ENCODE peak calls at places on chromosomes 3 and 15, in four cellular contexts. U is SK-N-SH, J is body of pancreas, T is suprapubic skin. K is an unnamed sample. For H3K27me3, the result is how much of the 10 kb centered on the place peaks cover.

GRCh38 chr3:146256851-146257486 is 6.1 kb upstream of the PLSCR4 start:
- DNase-seq in J (no peak), U (no peak), T (no peak), K (no peak)

GRCh38 chr15:60611592-60612346 is 132.8 kb upstream of the ICE2 start:
- DNase-seq in T (no peak), U (no peak), J (no peak), K (no peak)

GRCh38 chr15:91227062-91227461 is 127.0 kb downstream of the SV2B start:
- DNase-seq in J (no peak), U (no peak), T (no peak), K (no peak)

GRCh38 chr3:41118461-41119385 is 80.6 kb upstream of the CTNNB1 start:
- DNase-seq in J (no peak), U (no peak), T (no peak), K (no peak)

GRCh38 chr15:28091313-28091712 is 7.8 kb downstream of the OCA2 start:
- DNase-seq in U (no peak), T (no peak), J (no peak), K (no peak)

GRCh38 chr3:149881879-149882278 is 68.9 kb downstream of the RNF13 start:
- DNase-seq in T (no peak), U (no peak), J (no peak), K (no peak)

GRCh38 chr3:129938140-129938930 is 36.2 kb upstream of the TRH start:
- DNase-seq in J (no peak), T (no peak), U (no peak), K (no peak)

GRCh38 chr15:68341851-68342336 is 64.3 kb downstream of the FEM1B start:
- DNase-seq in J (no peak), U (no peak), T (no peak), K (no peak)

GRCh38 chr3:143658869-143659268 is 189.4 kb downstream of the SLC9A9 start:
- DNase-seq in T (no peak), U (no peak), J (no peak), K (no peak)

GRCh38 chr3:116148881-116149530 is 296.3 kb downstream of the LSAMP start:
- DNase-seq in J (no peak), U (no peak), T (no peak), K (no peak)

GRCh38 chr15:45126535-45127158 is 3.0 kb downstream of the DUOXA1 start:
- DNase-seq in U (no peak), T (no peak), J (peak), K (no peak)

GRCh38 chr15:90912770-90913075 is 9.6 kb downstream of the MAN2A2 start:
- DNase-seq in J (no peak), U (no peak), T (no peak), K (no peak)

GRCh38 chr3:139935071-139935865 is at the start of gene CLSTN2:
- DNase-seq in J (peak), U (peak), T (peak), K (peak)

GRCh38 chr3:167814441-167814951 is 79.0 kb downstream of the SERPINI1 start:
- DNase-seq in U (peak), T (no peak), J (no peak), K (no peak)

GRCh38 chr15:62894322-62895085 is 148.0 kb upstream of the TPM1 start:
- DNase-seq in T (no peak), J (no peak), U (no peak), K (peak)

GRCh38 chr3:49625971-49626640 is 48.0 kb upstream of the APEH start:
- DNase-seq in J (no peak), U (no peak), T (no peak), K (no peak)

GRCh38 chr3:61914277-61914676 is 352.9 kb downstream of the PTPRG start:
- DNase-seq in J (no peak), U (no peak), T (no peak), K (no peak)

GRCh38 chr3:134652409-134652831 is 1.6 kb upstream of the KY start:
- DNase-seq in J (no peak), T (no peak), U (no peak), K (no peak)

GRCh38 chr3:185711255-185711870 is 113.5 kb downstream of the IGF2BP2 start:
- DNase-seq in T (no peak), J (no peak), U (no peak), K (no peak)

GRCh38 chr15:97978408-97979130 is 18.1 kb downstream of the ARRDC4 start:
- DNase-seq in U (no peak), T (no peak), J (peak), K (peak)

GRCh38 chr3:171497546-171497945 is 37.3 kb upstream of the TNIK start:
- DNase-seq in U (no peak), J (no peak), T (no peak), K (no peak)

GRCh38 chr15:68224546-68225250 is 4.8 kb downstream of the CLN6 start:
- DNase-seq in U (peak), J (no peak), T (peak), K (no peak)

GRCh38 chr3:18302517-18302916 is 122.6 kb downstream of the SATB1 start:
- DNase-seq in U (no peak), T (no peak), J (no peak), K (no peak)

GRCh38 chr15:38627684-38628277 is 63.2 kb upstream of the RASGRP1 start:
- DNase-seq in T (no peak), U (no peak), J (no peak), K (no peak)

GRCh38 chr15:61033938-61034792 is 194.9 kb downstream of the RORA start:
- DNase-seq in U (no peak), J (no peak), T (no peak), K (no peak)

GRCh38 chr15:41578736-41579383 is 19.8 kb downstream of the TYRO3 start:
- DNase-seq in T (no peak), J (no peak), U (no peak), K (no peak)

GRCh38 chr3:152176241-152176640 is 92.5 kb upstream of the MBNL1 start:
- DNase-seq in J (no peak), T (no peak), U (no peak), K (no peak)

GRCh38 chr3:16277471-16277870 is 12.5 kb downstream of the OXNAD1 start:
- DNase-seq in J (no peak), T (no peak), U (no peak), K (no peak)

GRCh38 chr15:79924379-79924778 is 27.6 kb upstream of the MTHFS start:
- DNase-seq in J (peak), T (no peak), U (no peak), K (no peak)

GRCh38 chr3:10358309-10358980 is 37.5 kb upstream of the SEC13 start:
- DNase-seq in U (no peak), T (no peak), J (no peak), K (no peak)

DNA sequence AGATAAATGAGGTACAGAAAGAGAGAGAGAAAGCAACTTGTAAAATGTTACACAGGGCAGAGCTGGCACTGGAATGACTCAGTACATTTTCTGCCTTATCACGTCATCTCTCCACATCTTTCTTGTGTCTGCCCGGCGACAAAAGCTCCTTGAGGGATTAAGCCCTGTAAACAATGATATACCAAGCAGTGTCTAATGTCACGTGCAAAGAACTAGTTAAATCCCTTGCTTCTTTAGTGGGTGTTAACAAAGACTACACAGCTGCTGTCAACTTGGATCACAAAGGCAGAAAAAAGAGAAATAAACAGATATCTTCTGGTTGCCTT is 48.0 kb upstream of the FRMD4B start:
- DNase-seq in J (no peak), T (no peak), U (no peak), K (no peak)
- H3K4me3 ChIP-seq in J (no peak), T (no peak), U (no peak), K (no peak)

GRCh38 chr3:1191061-1191460 is 98.2 kb downstream of the CNTN6 start:
- DNase-seq in U (no peak), J (no peak), T (no peak), K (no peak)

GRCh38 chr3:1190576-1190975 is 97.8 kb downstream of the CNTN6 start:
- DNase-seq in J (no peak), U (no peak), T (no peak), K (no peak)

GRCh38 chr3:1196997-1197396 is 104.2 kb downstream of the CNTN6 start:
- DNase-seq in T (no peak), J (no peak), U (no peak), K (no peak)

GRCh38 chr3:1195922-1196321 is 103.1 kb downstream of the CNTN6 start:
- DNase-seq in J (no peak), U (no peak), T (no peak), K (no peak)
- H3K27me3 ChIP-seq in J (under half), U (under half), T (under half), K (under half)

GRCh38 chr15:25481208-25481862 is 42.5 kb upstream of the UBE3A start:
- DNase-seq in T (no peak), U (peak), J (no peak), K (no peak)
- H3K4me3 ChIP-seq in T (peak), U (no peak), J (no peak), K (peak)

DNA sequence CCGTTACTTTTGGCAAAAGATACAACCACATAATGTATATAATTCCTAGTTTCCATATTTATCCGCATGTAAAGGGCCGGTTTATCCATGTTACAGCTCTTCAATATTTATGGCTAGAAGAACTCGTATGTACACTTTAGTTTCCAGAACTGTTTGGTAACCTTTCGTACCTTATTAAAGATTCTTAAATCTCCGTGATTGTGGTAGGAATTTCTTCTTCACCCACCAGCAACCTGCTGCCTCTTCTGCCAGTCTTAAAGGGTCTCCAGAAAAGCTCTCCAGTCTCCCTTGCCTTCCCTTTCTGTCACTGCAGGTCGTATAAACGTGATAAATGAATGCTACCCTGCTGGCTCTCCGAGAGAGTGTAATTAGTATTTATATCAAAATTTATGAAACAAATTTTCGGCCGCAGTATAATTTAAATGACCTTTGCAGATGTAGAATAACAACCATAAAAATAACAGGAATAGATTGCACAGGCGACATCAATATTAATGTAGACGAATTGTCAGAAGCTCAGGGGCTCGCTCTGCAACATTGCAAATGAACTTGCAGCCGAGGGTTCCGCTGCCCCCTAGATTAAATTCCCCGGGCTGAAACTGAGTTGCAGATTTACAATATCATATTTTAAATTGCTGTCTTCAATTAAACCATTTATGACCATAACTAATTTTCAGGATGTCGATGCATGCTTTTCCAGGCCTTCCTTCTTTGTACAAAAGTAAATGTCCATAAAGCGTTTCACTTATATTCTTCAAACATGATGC is 5.4 kb downstream of the ZIC1 start:
- DNase-seq in T (no peak), U (no peak), J (no peak), K (no peak)
- H3K27me3 ChIP-seq in T (half or more), U (under half), J (under half), K (under half)

DNA sequence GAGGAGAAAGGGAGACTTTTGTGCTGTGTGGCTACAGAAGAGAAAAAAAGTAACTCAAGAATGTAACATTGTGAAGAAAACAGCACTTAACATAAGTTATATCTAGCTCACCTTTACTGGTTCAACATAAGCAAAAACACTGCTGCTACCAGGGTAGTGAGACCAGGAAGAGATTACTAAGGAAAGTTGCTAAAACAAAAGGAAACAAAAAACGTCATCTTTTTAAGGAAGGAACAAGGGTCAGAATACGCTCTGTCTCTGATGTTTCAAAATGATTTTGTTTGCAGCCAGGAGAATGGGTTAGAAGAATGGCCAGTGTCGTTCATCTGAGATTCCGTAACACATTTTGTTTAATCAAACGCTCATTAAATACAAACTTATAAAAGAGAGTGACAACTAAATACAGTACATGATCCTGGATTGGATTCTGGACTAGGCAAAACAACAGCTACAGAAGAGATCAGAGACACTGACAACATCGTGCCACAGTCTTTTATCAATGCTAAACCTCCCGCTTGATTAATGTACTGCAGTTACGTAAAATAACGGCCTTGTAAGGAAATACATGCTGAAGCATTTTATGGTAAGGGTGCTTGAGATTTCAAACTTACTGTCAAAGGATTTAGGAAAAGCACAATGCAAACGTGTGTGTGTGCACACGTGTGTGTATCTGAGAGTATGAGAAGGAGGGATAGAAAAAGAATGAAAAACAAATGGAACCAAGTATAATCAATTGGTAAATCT is 67.7 kb downstream of the FOXP1 start:
- DNase-seq in T (no peak), J (no peak), U (no peak), K (no peak)
- H3K4me3 ChIP-seq in T (no peak), J (no peak), U (no peak), K (no peak)

K was measured in Caco-2.